ENCODE peak calls at places on chromosomes 1 and 21, in seven cellular contexts. One of them, this sample, is unnamed.

GRCh38 chr1:22685675-22686074 is 25.0 kb upstream of the EPHB2 start:
- DNase-seq in stomach: no peak
- DNase-seq in transverse colon: no peak
- DNase-seq in tibial nerve: no peak
- DNase-seq in upper lobe of left lung: peak
- DNase-seq in ovary: peak
- DNase-seq in sigmoid colon: no peak
- DNase-seq in this sample: no peak

GRCh38 chr1:115377411-115377810 is 39.4 kb upstream of the NGF start:
- DNase-seq in stomach: no peak
- DNase-seq in transverse colon: no peak
- DNase-seq in tibial nerve: no peak
- DNase-seq in upper lobe of left lung: no peak
- DNase-seq in ovary: no peak
- DNase-seq in sigmoid colon: no peak
- DNase-seq in this sample: no peak

GRCh38 chr1:225526878-225527277 is 99.0 kb upstream of the LBR start:
- DNase-seq in stomach: peak
- DNase-seq in transverse colon: no peak
- DNase-seq in tibial nerve: no peak
- DNase-seq in upper lobe of left lung: no peak
- DNase-seq in ovary: no peak
- DNase-seq in sigmoid colon: no peak
- DNase-seq in this sample: no peak

GRCh38 chr1:93722081-93723031 is 40.7 kb upstream of the BCAR3 start:
- DNase-seq in stomach: no peak
- DNase-seq in transverse colon: no peak
- DNase-seq in tibial nerve: no peak
- DNase-seq in upper lobe of left lung: no peak
- DNase-seq in ovary: peak
- DNase-seq in sigmoid colon: no peak
- DNase-seq in this sample: no peak

GRCh38 chr1:12467570-12468286 is 150.3 kb downstream of the DHRS3 start:
- DNase-seq in stomach: no peak
- DNase-seq in transverse colon: no peak
- DNase-seq in tibial nerve: no peak
- DNase-seq in upper lobe of left lung: no peak
- DNase-seq in ovary: no peak
- DNase-seq in sigmoid colon: no peak
- DNase-seq in this sample: no peak

GRCh38 chr1:193538690-193539089 is 352.3 kb upstream of the B3GALT2 start:
- DNase-seq in stomach: no peak
- DNase-seq in transverse colon: no peak
- DNase-seq in tibial nerve: no peak
- DNase-seq in upper lobe of left lung: no peak
- DNase-seq in ovary: no peak
- DNase-seq in sigmoid colon: no peak
- DNase-seq in this sample: no peak

GRCh38 chr1:8015036-8015808 is 10.9 kb downstream of the ERRFI1 start:
- DNase-seq in stomach: no peak
- DNase-seq in transverse colon: peak
- DNase-seq in tibial nerve: no peak
- DNase-seq in upper lobe of left lung: no peak
- DNase-seq in ovary: no peak
- DNase-seq in sigmoid colon: no peak
- DNase-seq in this sample: no peak

GRCh38 chr1:181021155-181021554 is 1.5 kb downstream of the STX6 start:
- DNase-seq in stomach: no peak
- DNase-seq in transverse colon: no peak
- DNase-seq in tibial nerve: no peak
- DNase-seq in upper lobe of left lung: no peak
- DNase-seq in ovary: no peak
- DNase-seq in sigmoid colon: no peak
- DNase-seq in this sample: no peak

GRCh38 chr1:164559342-164560070 is 522 bp downstream of the PBX1 start:
- DNase-seq in stomach: no peak
- DNase-seq in transverse colon: peak
- DNase-seq in tibial nerve: no peak
- DNase-seq in upper lobe of left lung: peak
- DNase-seq in ovary: peak
- DNase-seq in sigmoid colon: peak
- DNase-seq in this sample: peak

GRCh38 chr1:231070758-231071443 is 30.8 kb upstream of the FAM89A start:
- DNase-seq in stomach: no peak
- DNase-seq in transverse colon: no peak
- DNase-seq in tibial nerve: no peak
- DNase-seq in upper lobe of left lung: peak
- DNase-seq in ovary: no peak
- DNase-seq in sigmoid colon: no peak
- DNase-seq in this sample: no peak

GRCh38 chr1:225462714-225463574 is 35.1 kb upstream of the LBR start:
- DNase-seq in stomach: no peak
- DNase-seq in transverse colon: no peak
- DNase-seq in tibial nerve: no peak
- DNase-seq in upper lobe of left lung: no peak
- DNase-seq in ovary: no peak
- DNase-seq in sigmoid colon: peak
- DNase-seq in this sample: no peak

GRCh38 chr1:2593251-2593878 is 6.8 kb downstream of the PRXL2B start:
- DNase-seq in stomach: no peak
- DNase-seq in transverse colon: peak
- DNase-seq in tibial nerve: peak
- DNase-seq in upper lobe of left lung: peak
- DNase-seq in ovary: peak
- DNase-seq in sigmoid colon: peak
- DNase-seq in this sample: peak

GRCh38 chr1:180636138-180636537 is 4.3 kb downstream of the XPR1 start:
- DNase-seq in stomach: no peak
- DNase-seq in transverse colon: no peak
- DNase-seq in tibial nerve: no peak
- DNase-seq in upper lobe of left lung: no peak
- DNase-seq in ovary: no peak
- DNase-seq in sigmoid colon: no peak
- DNase-seq in this sample: no peak

GRCh38 chr1:64842244-64842643 is 97.4 kb downstream of the RAVER2 start:
- DNase-seq in stomach: no peak
- DNase-seq in transverse colon: no peak
- DNase-seq in tibial nerve: no peak
- DNase-seq in upper lobe of left lung: no peak
- DNase-seq in ovary: no peak
- DNase-seq in sigmoid colon: no peak
- DNase-seq in this sample: no peak

GRCh38 chr1:87642581-87643129 is 314.0 kb downstream of the LMO4 start:
- DNase-seq in stomach: no peak
- DNase-seq in transverse colon: no peak
- DNase-seq in tibial nerve: no peak
- DNase-seq in upper lobe of left lung: no peak
- DNase-seq in ovary: no peak
- DNase-seq in sigmoid colon: no peak
- DNase-seq in this sample: no peak

GRCh38 chr1:161305872-161306519 is 3.8 kb downstream of the MPZ start:
- DNase-seq in stomach: peak
- DNase-seq in transverse colon: peak
- DNase-seq in tibial nerve: peak
- DNase-seq in upper lobe of left lung: peak
- DNase-seq in ovary: peak
- DNase-seq in sigmoid colon: peak
- DNase-seq in this sample: peak

GRCh38 chr1:41751804-41752513 is 166.8 kb downstream of the HIVEP3 start:
- DNase-seq in stomach: no peak
- DNase-seq in transverse colon: peak
- DNase-seq in tibial nerve: no peak
- DNase-seq in upper lobe of left lung: no peak
- DNase-seq in ovary: no peak
- DNase-seq in sigmoid colon: peak
- DNase-seq in this sample: no peak

GRCh38 chr21:41043008-41043407 is 125.0 kb upstream of the BACE2 start:
- DNase-seq in stomach: no peak
- DNase-seq in transverse colon: no peak
- DNase-seq in tibial nerve: no peak
- DNase-seq in upper lobe of left lung: no peak
- DNase-seq in ovary: no peak
- DNase-seq in sigmoid colon: no peak
- DNase-seq in this sample: no peak

GRCh38 chr21:16530656-16531055 is 800.9 kb downstream of the USP25 start:
- DNase-seq in stomach: no peak
- DNase-seq in transverse colon: no peak
- DNase-seq in tibial nerve: no peak
- DNase-seq in upper lobe of left lung: no peak
- DNase-seq in ovary: no peak
- DNase-seq in sigmoid colon: no peak
- DNase-seq in this sample: no peak
- TF ChIP-seq EP300 in stomach: no peak
- TF ChIP-seq EP300 in transverse colon: no peak
- TF ChIP-seq EP300 in tibial nerve: no peak
- TF ChIP-seq EP300 in upper lobe of left lung: no peak
- TF ChIP-seq EP300 in ovary: no peak
- TF ChIP-seq EP300 in sigmoid colon: no peak
- TF ChIP-seq EP300 in this sample: no peak

DNA sequence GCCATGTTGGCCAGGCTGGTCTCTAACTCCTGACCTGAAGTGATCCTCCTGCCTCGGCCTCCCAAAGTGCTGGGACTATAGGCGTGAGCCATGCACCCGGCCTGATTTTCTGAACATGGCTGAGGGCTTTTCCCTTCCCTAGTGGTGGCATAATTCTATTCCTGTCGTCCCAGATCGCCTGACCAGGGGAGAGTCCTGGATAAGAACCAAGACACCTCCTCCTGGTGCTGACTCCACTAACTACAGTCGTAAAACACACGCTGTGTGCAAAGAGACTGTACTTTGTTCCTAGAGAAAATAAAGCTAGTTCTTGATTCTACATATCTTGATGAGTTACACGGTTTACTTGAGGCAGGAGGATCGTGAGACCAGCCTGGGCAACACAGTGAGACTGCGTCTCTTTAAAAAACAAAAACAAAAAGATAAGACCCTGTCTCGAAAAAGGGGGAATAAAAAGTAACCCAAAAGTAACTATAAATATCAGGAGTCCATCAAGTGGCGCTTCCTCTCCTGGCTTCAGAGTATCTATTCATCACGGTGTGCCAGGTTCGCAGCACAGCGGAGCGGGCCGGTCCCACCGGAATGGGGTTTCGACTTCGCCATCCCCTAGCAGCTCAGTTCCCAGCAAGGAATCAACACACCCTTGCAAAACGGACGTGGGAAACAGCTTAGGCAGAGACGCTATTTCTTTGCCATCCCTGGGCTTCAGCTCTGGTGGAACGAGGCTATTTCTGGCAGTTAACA is 973 bp downstream of the SDF4 start:
- DNase-seq in stomach: no peak
- DNase-seq in transverse colon: peak
- DNase-seq in tibial nerve: no peak
- DNase-seq in upper lobe of left lung: peak
- DNase-seq in ovary: no peak
- DNase-seq in sigmoid colon: no peak
- DNase-seq in this sample: no peak
- TF ChIP-seq POLR2A in stomach: no peak
- TF ChIP-seq POLR2A in transverse colon: peak
- TF ChIP-seq POLR2A in tibial nerve: no peak
- TF ChIP-seq POLR2A in upper lobe of left lung: no peak
- TF ChIP-seq POLR2A in ovary: no peak
- TF ChIP-seq POLR2A in sigmoid colon: no peak
- TF ChIP-seq POLR2A in this sample: no peak

GRCh38 chr1:160097911-160098851 is at the start of gene IGSF8:
- DNase-seq in stomach: peak
- DNase-seq in transverse colon: peak
- DNase-seq in tibial nerve: peak
- DNase-seq in upper lobe of left lung: peak
- DNase-seq in ovary: peak
- DNase-seq in sigmoid colon: peak
- DNase-seq in this sample: peak
- TF ChIP-seq EP300 in stomach: no peak
- TF ChIP-seq EP300 in transverse colon: no peak
- TF ChIP-seq EP300 in tibial nerve: peak
- TF ChIP-seq EP300 in upper lobe of left lung: no peak
- TF ChIP-seq EP300 in ovary: no peak
- TF ChIP-seq EP300 in sigmoid colon: no peak
- TF ChIP-seq EP300 in this sample: no peak

DNA sequence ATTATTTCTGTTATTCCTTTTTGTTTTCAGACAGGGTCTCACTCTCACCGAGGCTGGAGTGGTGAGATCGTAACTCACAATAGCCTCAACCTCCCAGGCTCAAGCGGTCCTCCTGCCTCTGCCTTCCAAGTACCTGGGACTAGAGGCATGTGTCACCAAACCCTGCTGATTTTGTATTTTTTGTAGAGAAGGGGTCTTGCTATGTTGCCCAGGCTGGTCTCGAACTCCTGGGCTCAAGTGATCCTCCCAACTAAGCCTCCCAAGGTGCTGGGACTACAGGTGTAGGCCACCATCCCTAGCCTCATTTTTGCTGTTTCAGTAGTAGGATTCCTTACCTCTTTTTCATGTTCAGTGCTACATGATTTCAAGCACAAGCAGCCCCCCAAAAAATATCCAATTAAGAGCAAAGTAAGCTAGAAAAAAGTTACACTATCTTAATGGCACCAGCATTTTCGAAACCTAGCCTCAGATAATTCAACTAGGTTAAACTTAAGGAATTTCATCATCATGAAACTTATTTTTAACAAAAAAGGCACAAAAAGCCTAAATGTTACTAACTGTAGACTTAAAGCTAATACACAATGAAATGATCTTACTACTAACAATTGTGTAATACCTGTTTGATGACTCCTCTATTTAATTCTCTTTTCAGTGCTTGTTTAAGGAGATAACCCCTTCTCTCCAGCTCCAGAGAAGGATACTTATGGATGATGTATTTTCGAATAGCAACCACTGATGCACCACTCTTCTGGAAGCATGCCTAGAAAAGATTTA is 16.6 kb downstream of the HP1BP3 start:
- DNase-seq in stomach: no peak
- DNase-seq in transverse colon: no peak
- DNase-seq in tibial nerve: no peak
- DNase-seq in upper lobe of left lung: no peak
- DNase-seq in ovary: no peak
- DNase-seq in sigmoid colon: no peak
- DNase-seq in this sample: no peak
- TF ChIP-seq POLR2A in stomach: no peak
- TF ChIP-seq POLR2A in transverse colon: no peak
- TF ChIP-seq POLR2A in tibial nerve: no peak
- TF ChIP-seq POLR2A in upper lobe of left lung: no peak
- TF ChIP-seq POLR2A in ovary: no peak
- TF ChIP-seq POLR2A in sigmoid colon: no peak
- TF ChIP-seq POLR2A in this sample: no peak

This sample was measured in suprapubic skin.